ENCODE peak calls at places on chromosomes 16 and 17, in ten cellular contexts. C is HCT116, K is H1, S is transverse colon, V is suprapubic skin, F is SK-N-SH, Y is prostate gland, H is Panc1, E is breast epithelium, I is endothelial cell of umbilical vein. X is an unnamed sample.

GRCh38 chr17:37521821-37522220 is 32.1 kb downstream of the DUSP14 start:
- DNase-seq in C (no peak), K (no peak), S (no peak), V (no peak), F (no peak), Y (no peak), H (no peak), E (no peak), I (no peak), X (no peak)

GRCh38 chr16:57533618-57534336 is 2.6 kb downstream of the CCDC102A start:
- DNase-seq in C (no peak), K (peak), S (no peak), V (peak), F (peak), Y (no peak), H (no peak), E (peak), I (peak), X (peak)

GRCh38 chr17:81621494-81622230 is 15.2 kb downstream of the NPLOC4 start:
- DNase-seq in C (no peak), K (no peak), S (no peak), V (no peak), F (no peak), Y (no peak), H (no peak), E (no peak), I (peak), X (peak)

GRCh38 chr17:67718325-67718941 is 697 bp downstream of the NOL11 start:
- DNase-seq in C (no peak), K (peak), S (peak), V (no peak), F (peak), Y (no peak), H (no peak), E (no peak), I (no peak), X (no peak)

GRCh38 chr17:29722411-29723198 is 99.9 kb upstream of the CORO6 start:
- DNase-seq in C (no peak), K (no peak), S (peak), V (no peak), F (peak), Y (peak), H (no peak), E (peak), I (peak), X (no peak)

GRCh38 chr17:64626827-64627226 is 35.3 kb downstream of the SMURF2 start:
- DNase-seq in C (no peak), K (no peak), S (no peak), V (no peak), F (no peak), Y (peak), H (no peak), E (no peak), I (no peak), X (no peak)

GRCh38 chr17:81568416-81568815 is 16.3 kb upstream of the FAAP100 start:
- DNase-seq in C (no peak), K (no peak), S (no peak), V (no peak), F (no peak), Y (no peak), H (no peak), E (no peak), I (no peak), X (no peak)

GRCh38 chr17:72385482-72385881 is 264.7 kb downstream of the SOX9 start:
- DNase-seq in C (no peak), K (no peak), S (no peak), V (no peak), F (no peak), Y (no peak), H (no peak), E (no peak), I (no peak), X (no peak)

GRCh38 chr16:78259883-78260282 is 160.4 kb downstream of the WWOX start:
- DNase-seq in C (no peak), K (no peak), S (no peak), V (no peak), F (no peak), Y (no peak), H (no peak), E (no peak), I (no peak), X (no peak)

DNA sequence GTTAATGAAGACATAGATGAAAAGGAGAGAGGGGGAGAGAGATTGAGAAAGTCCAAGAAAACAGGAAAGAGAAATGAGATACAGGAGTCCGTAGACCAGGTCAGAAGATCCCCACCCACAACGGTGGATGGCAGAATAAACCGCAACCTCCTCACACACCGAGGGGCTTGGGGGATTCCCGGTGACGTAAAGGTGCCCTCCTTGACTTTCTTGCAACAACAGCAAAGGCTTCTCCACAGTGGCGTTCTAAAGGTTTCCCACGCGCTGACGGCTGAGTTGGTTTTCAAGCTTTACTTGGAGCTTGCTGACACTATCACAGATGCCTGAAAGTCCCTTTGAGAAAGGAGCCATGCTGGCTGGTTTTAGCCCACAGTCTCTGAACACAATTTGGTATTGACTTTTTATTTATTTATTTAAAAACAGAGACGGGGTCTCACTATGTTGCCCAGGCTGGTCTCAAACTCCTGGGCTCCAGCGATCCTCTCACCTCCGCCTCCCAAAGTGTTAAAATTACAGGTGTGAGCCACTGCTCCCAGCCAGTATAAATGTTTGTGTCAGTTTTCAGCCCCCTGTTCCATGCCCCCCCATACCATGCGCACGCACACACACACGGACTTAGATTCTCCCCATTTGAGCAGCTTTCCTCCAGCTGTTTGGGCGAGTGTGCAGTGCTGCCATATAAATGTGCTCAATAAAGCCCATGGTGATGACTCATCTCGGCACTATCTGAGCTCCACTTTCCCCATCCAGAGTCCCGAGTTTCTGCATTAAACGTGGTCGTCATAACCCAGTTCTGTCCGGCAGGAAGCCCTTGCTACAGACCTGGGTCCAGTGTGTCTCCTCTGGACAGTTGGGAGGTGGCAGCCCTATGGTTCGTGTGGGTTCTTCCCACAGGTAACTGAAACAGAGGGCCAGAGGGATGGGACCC is 33.0 kb upstream of the SEC14L1 start:
- DNase-seq in C (no peak), K (no peak), S (peak), V (no peak), F (no peak), Y (no peak), H (no peak), E (no peak), I (no peak), X (no peak)
- TF ChIP-seq POLR2AphosphoS5 in C (no peak), K (no peak), S (no peak), V (no peak), F (no peak), Y (no peak), H (no peak), E (no peak), I (no peak), X (no peak)

GRCh38 chr16:48959747-48960146 is 321.9 kb downstream of the CBLN1 start:
- DNase-seq in C (no peak), K (no peak), S (no peak), V (no peak), F (no peak), Y (no peak), H (no peak), E (no peak), I (no peak), X (no peak)

GRCh38 chr16:48958681-48959080 is 323.0 kb downstream of the CBLN1 start:
- DNase-seq in C (no peak), K (no peak), S (no peak), V (no peak), F (no peak), Y (no peak), H (no peak), E (no peak), I (no peak), X (no peak)

GRCh38 chr16:48959204-48959603 is 322.4 kb downstream of the CBLN1 start:
- DNase-seq in C (no peak), K (no peak), S (no peak), V (no peak), F (no peak), Y (no peak), H (no peak), E (no peak), I (no peak), X (no peak)

GRCh38 chr16:48956620-48957019 is 325.0 kb downstream of the CBLN1 start:
- DNase-seq in C (no peak), K (no peak), S (no peak), V (no peak), F (no peak), Y (no peak), H (no peak), E (no peak), I (no peak), X (no peak)

DNA sequence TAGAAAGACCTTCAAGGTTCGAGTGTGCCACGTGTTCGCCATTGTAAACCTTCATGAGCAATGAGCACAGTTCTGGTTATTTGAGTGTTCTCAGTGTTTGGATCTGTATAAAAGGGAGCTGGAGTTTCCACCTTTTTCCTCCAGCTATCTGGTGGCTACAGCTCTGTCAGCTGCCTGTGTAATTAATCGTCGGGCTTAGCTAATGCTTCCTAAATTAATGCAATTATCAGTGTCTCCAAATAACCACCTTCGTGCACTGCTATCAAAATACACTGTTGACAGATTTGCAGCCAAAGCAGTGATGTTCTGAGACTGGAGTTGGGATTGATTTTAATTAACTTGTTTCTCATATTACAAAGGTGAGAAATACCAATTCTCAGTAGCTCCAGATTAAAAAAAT is 325.8 kb downstream of the CBLN1 start:
- DNase-seq in C (no peak), K (no peak), S (no peak), V (no peak), F (no peak), Y (no peak), H (no peak), E (no peak), I (no peak), X (no peak)
- TF ChIP-seq POLR2AphosphoS5 in C (no peak), K (no peak), S (no peak), V (no peak), F (no peak), Y (no peak), H (no peak), E (no peak), I (no peak), X (no peak)

GRCh38 chr17:5431929-5432556 is 6.9 kb downstream of the C1QBP start:
- DNase-seq in C (no peak), K (no peak), S (no peak), V (no peak), F (no peak), Y (no peak), H (no peak), E (no peak), I (no peak), X (no peak)
- TF ChIP-seq POLR2AphosphoS5 in C (peak), K (peak), S (no peak), V (no peak), F (no peak), Y (no peak), H (peak), E (no peak), I (no peak), X (no peak)

GRCh38 chr16:81994485-81994884 is 16.8 kb downstream of the SDR42E1 start:
- DNase-seq in C (no peak), K (no peak), S (no peak), V (no peak), F (no peak), Y (no peak), H (no peak), E (no peak), I (no peak), X (no peak)

GRCh38 chr16:81995651-81996050 is 15.6 kb downstream of the SDR42E1 start:
- DNase-seq in C (no peak), K (no peak), S (no peak), V (no peak), F (no peak), Y (no peak), H (no peak), E (no peak), I (peak), X (no peak)

GRCh38 chr16:82002831-82003230 is 8.4 kb downstream of the SDR42E1 start:
- DNase-seq in C (no peak), K (no peak), S (no peak), V (no peak), F (no peak), Y (no peak), H (no peak), E (no peak), I (no peak), X (no peak)

GRCh38 chr16:81997738-81998137 is 13.5 kb downstream of the SDR42E1 start:
- DNase-seq in C (no peak), K (no peak), S (no peak), V (no peak), F (no peak), Y (no peak), H (no peak), E (no peak), I (peak), X (no peak)

DNA sequence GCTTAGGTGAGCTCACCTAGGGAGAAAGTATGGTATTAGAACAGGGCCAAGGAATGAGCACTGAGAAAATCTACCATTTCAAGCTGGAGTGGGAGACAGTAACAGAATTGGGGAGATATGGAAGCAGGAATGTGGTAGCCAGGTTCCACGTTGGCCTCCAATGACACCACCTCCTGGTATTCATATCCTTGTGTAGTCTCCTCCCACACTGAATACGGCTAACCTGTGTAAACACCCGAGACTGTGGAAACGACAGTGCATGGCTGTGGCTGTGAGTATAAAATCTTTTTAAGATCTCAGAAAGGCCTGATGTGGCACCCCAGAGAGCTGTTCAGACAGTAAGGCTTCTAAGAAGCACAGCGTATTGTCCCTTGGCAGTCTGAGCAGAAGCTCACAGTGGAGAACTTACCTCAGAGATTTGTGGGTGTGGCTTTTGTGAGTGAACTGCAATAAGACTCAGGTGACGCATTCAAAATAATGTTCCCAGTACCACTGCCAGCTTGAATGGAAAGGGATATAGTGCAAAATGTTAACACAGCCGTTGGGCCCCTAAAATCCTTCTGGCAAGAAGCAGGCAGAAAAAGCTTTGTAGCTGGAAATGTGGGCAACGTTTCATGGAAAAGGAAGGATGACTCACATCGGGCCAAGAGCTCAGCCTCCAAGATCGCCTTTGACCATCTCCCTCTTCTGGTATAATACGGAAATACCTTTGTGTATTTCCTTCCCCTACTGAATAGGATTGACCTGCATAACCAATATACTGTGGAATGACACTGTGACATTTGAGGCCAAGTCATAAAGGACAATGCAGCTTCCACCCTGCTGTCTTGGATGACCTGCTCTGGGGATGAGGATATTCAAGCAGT is 14.4 kb downstream of the SDR42E1 start:
- DNase-seq in C (peak), K (no peak), S (no peak), V (no peak), F (no peak), Y (no peak), H (no peak), E (no peak), I (peak), X (no peak)
- TF ChIP-seq POLR2AphosphoS5 in C (no peak), K (no peak), S (no peak), V (no peak), F (no peak), Y (no peak), H (no peak), E (no peak), I (peak), X (no peak)